ENCODE peak calls at places on chromosome 4, in four cellular contexts. O is SK-N-SH, J is K562, E is HepG2. A is an unnamed sample.
A peak's percentile ranks its signal among the peaks of the same experiment; 100 is the strongest.

GRCh38 chr4:89356086-89356485 is 48.5 kb upstream of the GPRIN3 start:
- DNase-seq in O (no peak), E (no peak), J (no peak), A (no peak)

GRCh38 chr4:68410643-68411042 is 36.6 kb upstream of the TMPRSS11E start:
- DNase-seq in J (no peak), O (no peak), E (no peak), A (no peak)

GRCh38 chr4:26300314-26301307 is 20.2 kb upstream of the RBPJ start:
- DNase-seq in O (no peak), E (no peak), J (no peak), A (no peak)

GRCh38 chr4:61985426-61985825 is 785.3 kb downstream of the ADGRL3 start:
- DNase-seq in E (no peak), O (no peak), J (no peak), A (no peak)

GRCh38 chr4:122658377-122658776 is 37.5 kb upstream of the IL21 start:
- DNase-seq in J (no peak), E (no peak), O (no peak), A (no peak)

GRCh38 chr4:15888515-15888914 is 50.0 kb downstream of the FGFBP1 start:
- DNase-seq in E (no peak), O (no peak), J (no peak), A (no peak)

GRCh38 chr4:41092128-41092527 is 122.2 kb downstream of the APBB2 start:
- DNase-seq in E (no peak), O (no peak), J (no peak), A (no peak)

GRCh38 chr4:183399166-183399565 is 45.3 kb upstream of the CDKN2AIP start:
- DNase-seq in J (peak; percentile 19), O (peak; percentile 36), E (no peak), A (no peak)

GRCh38 chr4:61245321-61245720 is 45.2 kb downstream of the ADGRL3 start:
- DNase-seq in J (no peak), E (no peak), O (no peak), A (no peak)

GRCh38 chr4:143389543-143390195 is 53.0 kb downstream of the GAB1 start:
- DNase-seq in E (peak; percentile 72), O (no peak), J (no peak), A (no peak)

GRCh38 chr4:110442309-110442708 is 33.6 kb upstream of the ENPEP start:
- DNase-seq in O (no peak), E (no peak), J (no peak), A (no peak)

GRCh38 chr4:87851332-87851731 is 18.6 kb downstream of the MEPE start:
- DNase-seq in J (no peak), O (no peak), E (no peak), A (no peak)

GRCh38 chr4:139934336-139934735 is 219.6 kb downstream of the MAML3 start:
- DNase-seq in J (no peak), E (no peak), O (peak; percentile 68), A (no peak)

GRCh38 chr4:13765535-13765934 is 138.0 kb upstream of the BOD1L1 start:
- DNase-seq in O (no peak), E (no peak), J (no peak), A (no peak)

GRCh38 chr4:111847256-111848108 is 297.8 kb upstream of the FAM241A start:
- DNase-seq in J (no peak), E (peak; percentile 6), O (no peak), A (no peak)

GRCh38 chr4:44985152-44985551 is 258.8 kb upstream of the GNPDA2 start:
- DNase-seq in J (no peak), O (no peak), E (no peak), A (no peak)

GRCh38 chr4:44988011-44988410 is 261.7 kb upstream of the GNPDA2 start:
- DNase-seq in O (no peak), E (no peak), J (no peak), A (no peak)

GRCh38 chr4:44985938-44986337 is 259.6 kb upstream of the GNPDA2 start:
- DNase-seq in J (no peak), E (no peak), O (no peak), A (no peak)

GRCh38 chr4:44984083-44984482 is 257.7 kb upstream of the GNPDA2 start:
- DNase-seq in J (no peak), E (no peak), O (no peak), A (no peak)
- TF ChIP-seq GABPA in J (no peak), E (no peak), O (no peak), A (no peak)

DNA sequence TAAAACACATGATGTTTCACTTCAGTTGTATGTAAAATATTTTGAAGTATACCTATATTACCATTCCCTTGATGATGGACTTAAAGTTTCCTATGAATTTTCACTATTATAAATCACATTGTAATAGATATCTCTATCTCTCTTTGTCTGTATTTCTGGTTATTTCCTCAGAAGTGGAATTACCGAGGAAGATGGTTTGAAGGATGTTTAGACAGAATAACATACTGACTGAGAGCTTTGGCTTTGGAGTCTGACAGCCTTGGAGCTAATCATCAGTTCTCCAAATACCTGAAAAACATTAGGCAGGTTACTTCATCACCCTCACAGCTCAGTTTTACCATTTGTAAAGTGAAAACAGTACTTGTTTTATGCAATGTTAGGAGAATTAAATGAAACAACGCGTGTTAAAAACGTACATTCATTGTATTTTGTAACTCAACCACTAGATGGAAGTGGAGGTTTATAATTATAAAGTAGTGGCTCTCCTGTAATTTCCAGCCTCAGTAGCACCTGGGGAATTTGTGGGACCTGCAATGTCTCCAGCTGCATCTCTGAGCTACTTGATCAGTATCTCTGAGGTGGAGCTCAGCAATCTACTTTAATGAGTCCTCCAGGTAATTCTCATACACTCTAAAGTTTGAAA is 14.3 kb downstream of the JCHAIN start:
- DNase-seq in J (peak; percentile 41), O (peak; percentile 24), E (peak; percentile 27), A (no peak)
- TF ChIP-seq YY1 in J (no peak), O (no peak), E (no peak), A (no peak)

GRCh38 chr4:92254767-92255442 is 48.9 kb upstream of the GRID2 start:
- DNase-seq in J (no peak), E (no peak), O (no peak), A (peak; percentile 38)
- TF ChIP-seq GABPA in J (no peak), E (no peak), O (no peak), A (no peak)

GRCh38 chr4:6451309-6451708 is 21.1 kb downstream of the PPP2R2C start:
- DNase-seq in O (no peak), J (no peak), E (no peak), A (no peak)

GRCh38 chr4:6450709-6451108 is 21.7 kb downstream of the PPP2R2C start:
- DNase-seq in J (no peak), O (no peak), E (no peak), A (no peak)

GRCh38 chr4:6448476-6449170 is 23.8 kb downstream of the PPP2R2C start:
- DNase-seq in O (no peak), E (no peak), J (no peak), A (no peak)

GRCh38 chr4:6449335-6449734 is 23.1 kb downstream of the PPP2R2C start:
- DNase-seq in J (no peak), E (no peak), O (no peak), A (no peak)

DNA sequence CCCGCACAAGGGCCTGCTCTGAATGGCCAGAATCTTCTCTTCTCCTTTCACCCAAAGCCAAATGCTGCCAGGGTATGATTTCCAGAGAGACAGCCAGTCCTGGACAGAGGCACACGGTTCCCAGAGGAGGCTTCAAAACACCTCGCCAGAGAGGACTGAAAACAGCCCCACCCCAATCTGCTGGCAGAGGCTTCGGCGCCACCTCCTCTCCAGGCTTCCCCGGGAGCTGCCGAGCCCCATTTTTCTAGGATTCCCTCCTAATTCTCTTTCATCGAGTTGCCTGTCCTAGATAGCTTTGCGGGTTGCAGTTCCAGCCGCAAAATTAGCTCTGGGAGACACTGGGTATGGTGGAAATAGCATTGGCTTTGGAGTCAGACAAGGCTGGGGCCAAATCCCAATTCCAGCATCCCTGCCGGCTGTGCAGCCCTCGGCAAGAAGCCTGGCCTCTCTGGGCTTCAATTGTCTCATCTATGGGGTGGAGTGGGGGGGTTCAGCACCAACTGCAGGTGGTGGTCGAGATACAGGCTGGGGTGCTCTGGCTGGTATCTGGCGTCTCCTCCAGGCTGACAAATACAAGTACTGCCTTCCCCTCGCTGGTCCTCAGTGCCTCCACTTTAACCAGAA is 22.6 kb downstream of the PPP2R2C start:
- DNase-seq in O (no peak), J (no peak), E (no peak), A (no peak)
- TF ChIP-seq YY1 in O (no peak), J (no peak), E (no peak), A (no peak)

DNA sequence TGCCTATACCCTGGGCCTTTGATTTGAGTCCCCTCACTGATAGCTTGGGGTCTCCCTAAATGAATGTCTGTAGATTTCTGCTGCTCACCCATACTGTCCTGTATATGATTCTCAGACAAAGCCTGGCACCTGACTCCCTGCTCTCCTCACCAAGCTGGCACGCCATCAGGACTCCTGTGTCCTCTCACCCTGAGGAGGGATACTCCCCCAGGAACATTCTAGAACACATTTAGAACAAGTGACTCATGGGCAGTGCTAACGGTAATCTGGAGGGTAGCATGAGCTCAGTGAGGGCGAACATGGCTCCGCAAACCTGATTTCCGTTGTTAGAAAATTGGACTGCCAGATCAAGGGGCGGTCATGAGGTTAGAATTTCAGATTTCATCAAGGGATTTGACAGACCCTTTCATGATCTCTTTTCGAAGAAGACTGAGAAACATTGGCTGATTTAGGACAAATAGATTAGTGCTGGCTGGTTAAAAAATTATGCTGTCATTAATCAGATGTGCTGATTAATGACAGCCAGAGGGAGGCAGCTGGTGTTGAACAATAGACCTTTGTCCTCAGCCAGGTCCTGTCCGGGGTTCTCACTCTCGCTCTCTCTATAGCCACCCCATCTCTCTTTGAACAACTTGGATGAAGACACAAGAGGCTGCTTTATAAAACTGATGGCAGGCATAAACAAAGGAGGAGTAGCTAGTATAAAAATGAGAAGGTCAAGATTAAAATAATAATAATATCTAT is 244.3 kb downstream of the PTTG2 start:
- DNase-seq in J (no peak), E (no peak), O (no peak), A (no peak)
- TF ChIP-seq GABPA in J (no peak), E (no peak), O (no peak), A (no peak)

GRCh38 chr4:118282692-118283091 is 70.1 kb downstream of the PRSS12 start:
- DNase-seq in J (peak; percentile 43), E (peak; percentile 33), O (no peak), A (no peak)

GRCh38 chr4:118284169-118284568 is 68.6 kb downstream of the PRSS12 start:
- DNase-seq in O (no peak), E (no peak), J (peak; percentile 64), A (no peak)

GRCh38 chr4:118280501-118281218 is 72.1 kb downstream of the PRSS12 start:
- DNase-seq in E (peak; percentile 74), J (peak; percentile 73), O (peak; percentile 50), A (no peak)

GRCh38 chr4:118279920-118280432 is 72.8 kb downstream of the PRSS12 start:
- DNase-seq in E (no peak), O (no peak), J (peak; percentile 7), A (no peak)

GRCh38 chr4:118281611-118282442 is 71.0 kb downstream of the PRSS12 start:
- DNase-seq in J (peak; percentile 52), E (peak; percentile 18), O (no peak), A (no peak)
- TF ChIP-seq YY1 in J (no peak), E (no peak), O (no peak), A (no peak)

A was measured in H1.